ENCODE peak calls at places on chromosomes 4 and X, in eight cellular contexts. W, H, Y, U, K, L, Z and D are unnamed samples.

GRCh38 chr4:153269223-153269990 is 65.2 kb downstream of the TRIM2 start:
- DNase-seq in Y (no peak), H (no peak), L (no peak), Z (no peak), K (no peak), U (no peak), W (no peak), D (no peak)

GRCh38 chr4:3756343-3757059 is 9.7 kb upstream of the ADRA2C start:
- DNase-seq in Y (no peak), H (no peak), K (no peak), L (peak), W (no peak), U (no peak), Z (no peak), D (no peak)

GRCh38 chr4:8538703-8539567 is 41.3 kb upstream of the GPR78 start:
- DNase-seq in W (peak), K (no peak), Z (peak), L (no peak), H (no peak), Y (no peak), U (no peak), D (peak)

GRCh38 chrX:123878177-123878576 is 18.3 kb downstream of the XIAP start:
- DNase-seq in U (no peak), L (no peak), Y (no peak), K (no peak), Z (peak), W (peak), H (no peak), D (no peak)

GRCh38 chrX:16826207-16826606 is 39.9 kb downstream of the TXLNG start:
- DNase-seq in U (no peak), W (peak), H (no peak), Y (no peak), K (no peak), Z (peak), L (peak), D (peak)

GRCh38 chr4:121784401-121784800 is 16.7 kb upstream of the EXOSC9 start:
- DNase-seq in Y (no peak), Z (peak), H (no peak), K (no peak), U (no peak), L (no peak), W (no peak), D (no peak)

GRCh38 chrX:40316502-40316901 is 218.7 kb upstream of the BCOR start:
- DNase-seq in Z (no peak), K (no peak), H (no peak), W (no peak), Y (no peak), L (no peak), U (no peak), D (no peak)

GRCh38 chr4:55386073-55386472 is 9.7 kb upstream of the TMEM165 start:
- DNase-seq in K (no peak), Y (no peak), W (peak), L (peak), U (no peak), Z (no peak), H (no peak), D (peak)

GRCh38 chr4:106809083-106809482 is 227.0 kb downstream of the DKK2 start:
- DNase-seq in W (peak), L (peak), Y (no peak), K (peak), Z (peak), U (no peak), H (no peak), D (peak)

GRCh38 chr4:147109800-147110199 is 164.1 kb upstream of the TTC29 start:
- DNase-seq in Y (no peak), U (no peak), H (no peak), W (no peak), Z (no peak), K (no peak), L (no peak), D (no peak)

GRCh38 chr4:163680390-163681098 is 186.1 kb downstream of the TMA16 start:
- DNase-seq in K (no peak), Z (no peak), H (no peak), Y (no peak), W (no peak), U (no peak), L (no peak), D (peak)

GRCh38 chrX:152831391-152831790 is 528 bp downstream of the NSDHL start:
- DNase-seq in L (no peak), H (no peak), W (no peak), Z (no peak), K (no peak), U (no peak), Y (no peak), D (no peak)

DNA sequence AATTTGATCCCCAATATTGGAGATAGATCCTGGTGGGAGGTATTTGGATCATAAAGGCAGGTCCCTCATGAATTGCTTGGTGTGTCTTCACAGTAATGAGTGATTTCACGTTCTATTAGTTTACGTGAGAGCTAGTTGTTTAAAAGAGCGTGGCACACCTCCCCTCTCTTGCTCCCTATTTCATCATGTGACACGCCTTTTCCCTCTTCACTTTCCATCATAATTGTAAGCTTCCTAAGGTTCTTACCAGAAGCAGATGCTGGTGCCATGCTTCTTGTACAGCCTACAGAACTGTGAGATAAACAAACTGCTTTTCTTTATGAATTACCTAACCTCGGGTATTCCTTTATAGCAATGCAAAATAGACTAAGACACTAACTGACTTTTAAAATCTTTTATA is 34.0 kb upstream of the FMR1 start:
- DNase-seq in Y (no peak), Z (no peak), U (no peak), H (no peak), W (no peak), K (no peak), L (no peak), D (no peak)
- TF ChIP-seq CTCF in Y (no peak), Z (no peak), U (no peak), H (no peak), W (no peak), K (no peak), L (no peak), D (no peak)

GRCh38 chrX:24148535-24149345 is 789 bp upstream of the ZFX start:
- DNase-seq in Z (peak), L (peak), K (no peak), H (no peak), W (peak), Y (no peak), U (peak), D (no peak)

GRCh38 chrX:24148118-24148517 is 1.4 kb upstream of the ZFX start:
- DNase-seq in K (no peak), U (no peak), H (no peak), Y (no peak), L (no peak), W (peak), Z (no peak), D (no peak)

GRCh38 chrX:24151513-24151912 is 2.0 kb downstream of the ZFX start:
- DNase-seq in Z (no peak), Y (no peak), W (no peak), U (no peak), H (no peak), L (no peak), K (no peak), D (no peak)

GRCh38 chrX:24150051-24150790 is 692 bp downstream of the ZFX start:
- DNase-seq in U (peak), Z (peak), W (peak), H (peak), Y (peak), K (peak), L (peak), D (peak)

DNA sequence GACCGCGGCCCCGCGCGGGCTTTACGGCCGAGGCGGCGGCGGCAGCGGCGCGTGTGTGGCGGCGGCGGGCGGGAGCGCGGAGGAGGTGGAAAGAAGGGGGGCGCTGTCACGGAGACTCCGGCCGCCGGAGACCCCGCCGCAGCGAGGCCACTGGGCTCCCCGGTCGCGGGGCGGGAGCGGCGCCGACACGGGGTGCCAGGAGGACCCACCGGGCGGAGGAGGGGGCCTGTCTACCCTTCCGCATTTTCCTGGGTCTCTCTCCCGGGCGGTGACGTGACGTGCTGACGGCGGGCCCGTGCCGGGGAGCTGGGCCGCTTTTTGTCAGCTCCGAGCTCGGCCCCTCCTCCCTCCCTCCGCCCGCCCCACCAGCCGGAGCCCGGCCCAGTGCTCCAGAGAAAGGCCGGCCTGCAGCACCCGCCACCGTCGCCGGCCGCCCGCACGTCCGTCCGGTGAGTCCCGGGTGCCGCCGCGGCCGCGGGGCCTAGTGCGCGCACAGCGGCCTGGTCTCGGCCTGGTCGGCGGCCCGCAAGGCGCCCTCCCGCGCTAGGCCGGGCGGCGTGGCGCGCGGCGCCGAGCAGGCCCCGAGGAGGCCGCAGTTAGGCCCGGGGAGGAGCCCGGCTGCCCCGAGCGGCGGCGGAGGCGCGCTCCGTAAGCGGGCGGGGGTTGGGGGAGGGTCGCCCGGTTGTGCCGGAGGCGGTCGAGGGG is at the start of gene ZFX:
- DNase-seq in L (peak), H (peak), W (peak), U (peak), K (no peak), Y (peak), Z (peak), D (no peak)
- TF ChIP-seq CTCF in L (no peak), H (no peak), W (no peak), U (no peak), K (no peak), Y (no peak), Z (no peak), D (no peak)

GRCh38 chrX:41457618-41458192 is 10.6 kb downstream of the NYX start:
- DNase-seq in H (no peak), W (no peak), U (peak), K (no peak), L (no peak), Y (no peak), Z (no peak), D (no peak)
- TF ChIP-seq CTCF in H (no peak), W (no peak), U (no peak), K (peak), L (peak), Y (no peak), Z (peak), D (no peak)

DNA sequence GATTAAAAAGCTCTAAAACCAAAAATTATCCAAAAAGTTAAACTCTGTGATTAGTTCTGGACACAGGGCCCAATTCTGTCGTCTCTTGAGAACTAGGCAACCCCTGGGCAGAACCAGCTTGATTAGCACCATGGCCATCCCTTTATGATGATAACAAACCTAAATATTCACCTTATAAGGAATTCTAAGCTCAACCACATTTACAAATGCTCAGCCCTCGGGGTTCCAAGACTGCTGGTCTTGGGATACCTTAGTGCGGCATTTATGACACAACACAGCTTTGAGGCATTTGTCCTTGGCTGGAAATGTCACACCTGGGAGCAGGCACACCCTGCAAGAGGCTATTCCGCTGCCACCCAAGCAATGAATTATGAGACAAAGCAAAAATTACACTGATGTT is 27.5 kb upstream of the NAP1L5 start:
- DNase-seq in K (no peak), Y (no peak), Z (no peak), U (no peak), W (no peak), L (no peak), H (no peak), D (no peak)
- TF ChIP-seq CTCF in K (no peak), Y (no peak), Z (no peak), U (no peak), W (no peak), L (no peak), H (no peak), D (no peak)

DNA sequence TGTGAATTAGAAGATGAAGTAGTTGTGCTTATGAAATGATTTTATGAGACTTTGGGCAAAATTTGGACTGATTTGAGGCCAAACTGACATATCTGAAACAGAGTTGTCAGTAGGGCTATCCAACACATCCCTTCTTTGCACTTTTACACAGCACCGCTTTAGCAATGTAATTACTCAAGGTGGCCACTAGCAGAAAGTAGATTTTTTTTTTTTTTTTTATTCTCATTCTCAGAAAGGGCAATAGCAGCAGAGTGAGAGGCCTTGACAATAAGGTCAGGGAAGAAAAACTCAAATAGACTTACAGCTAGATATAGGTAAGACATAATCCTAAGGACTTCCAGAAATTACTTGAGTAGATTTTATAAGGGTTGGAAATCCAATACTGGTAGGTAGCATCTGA is 414.3 kb downstream of the NAP1L3 start:
- DNase-seq in Y (no peak), W (no peak), U (no peak), H (no peak), Z (no peak), K (no peak), L (no peak), D (no peak)
- TF ChIP-seq CTCF in Y (no peak), W (no peak), U (no peak), H (no peak), Z (no peak), K (no peak), L (peak), D (no peak)